ENCODE peak calls at places on chromosomes 5 and 9, in six cellular contexts. One of them, this sample, is unnamed.

GRCh38 chr5:1817261-1818043 is 16.2 kb downstream of the NDUFS6 start:
- DNase-seq in K562: no peak
- DNase-seq in WTC11: no peak
- DNase-seq in HepG2: no peak
- DNase-seq in H1: no peak
- DNase-seq in endothelial cell of umbilical vein: no peak
- DNase-seq in this sample: no peak

GRCh38 chr5:173823721-173824567 is 64.2 kb upstream of the CPEB4 start:
- DNase-seq in K562: no peak
- DNase-seq in WTC11: no peak
- DNase-seq in HepG2: peak; percentile 98
- DNase-seq in H1: no peak
- DNase-seq in endothelial cell of umbilical vein: peak; percentile 2
- DNase-seq in this sample: peak; percentile 93

GRCh38 chr9:134130503-134131375 is 5.1 kb upstream of the WDR5 start:
- DNase-seq in K562: no peak
- DNase-seq in WTC11: peak; percentile 81
- DNase-seq in HepG2: peak; percentile 35
- DNase-seq in H1: peak; percentile 82
- DNase-seq in endothelial cell of umbilical vein: no peak
- DNase-seq in this sample: no peak

GRCh38 chr9:122464633-122465567 is 12.8 kb downstream of the OR1J1 start:
- DNase-seq in K562: peak; percentile 51
- DNase-seq in WTC11: peak; percentile 55
- DNase-seq in HepG2: peak; percentile 60
- DNase-seq in H1: peak; percentile 54
- DNase-seq in endothelial cell of umbilical vein: peak; percentile 96
- DNase-seq in this sample: peak; percentile 68

GRCh38 chr5:114018178-114018577 is 343.7 kb upstream of the KCNN2 start:
- DNase-seq in K562: no peak
- DNase-seq in WTC11: no peak
- DNase-seq in HepG2: peak; percentile 1
- DNase-seq in H1: no peak
- DNase-seq in endothelial cell of umbilical vein: no peak
- DNase-seq in this sample: no peak

GRCh38 chr5:36206913-36207312 is 34.8 kb downstream of the NADK2 start:
- DNase-seq in K562: no peak
- DNase-seq in WTC11: no peak
- DNase-seq in HepG2: no peak
- DNase-seq in H1: no peak
- DNase-seq in endothelial cell of umbilical vein: no peak
- DNase-seq in this sample: no peak

GRCh38 chr9:93666279-93666784 is 89.9 kb downstream of the PHF2 start:
- DNase-seq in K562: peak; percentile 28
- DNase-seq in WTC11: no peak
- DNase-seq in HepG2: no peak
- DNase-seq in H1: no peak
- DNase-seq in endothelial cell of umbilical vein: no peak
- DNase-seq in this sample: no peak

GRCh38 chr5:91598216-91598615 is 215.1 kb upstream of the ARRDC3 start:
- DNase-seq in K562: no peak
- DNase-seq in WTC11: no peak
- DNase-seq in HepG2: no peak
- DNase-seq in H1: no peak
- DNase-seq in endothelial cell of umbilical vein: no peak
- DNase-seq in this sample: no peak

GRCh38 chr5:18285257-18285656 is 651.0 kb downstream of the TAF11L14 start:
- DNase-seq in K562: no peak
- DNase-seq in WTC11: no peak
- DNase-seq in HepG2: no peak
- DNase-seq in H1: no peak
- DNase-seq in endothelial cell of umbilical vein: no peak
- DNase-seq in this sample: no peak

GRCh38 chr9:124280176-124280691 is 22.5 kb downstream of the NEK6 start:
- DNase-seq in K562: no peak
- DNase-seq in WTC11: no peak
- DNase-seq in HepG2: no peak
- DNase-seq in H1: no peak
- DNase-seq in endothelial cell of umbilical vein: peak; percentile 94
- DNase-seq in this sample: no peak

GRCh38 chr5:16712178-16712577 is 95.4 kb upstream of the RETREG1 start:
- DNase-seq in K562: no peak
- DNase-seq in WTC11: no peak
- DNase-seq in HepG2: no peak
- DNase-seq in H1: no peak
- DNase-seq in endothelial cell of umbilical vein: peak; percentile 56
- DNase-seq in this sample: no peak

GRCh38 chr5:16709691-16710420 is 93.1 kb upstream of the RETREG1 start:
- DNase-seq in K562: no peak
- DNase-seq in WTC11: no peak
- DNase-seq in HepG2: no peak
- DNase-seq in H1: no peak
- DNase-seq in endothelial cell of umbilical vein: no peak
- DNase-seq in this sample: no peak

GRCh38 chr5:16707869-16708192 is 91.0 kb upstream of the RETREG1 start:
- DNase-seq in K562: no peak
- DNase-seq in WTC11: no peak
- DNase-seq in HepG2: no peak
- DNase-seq in H1: no peak
- DNase-seq in endothelial cell of umbilical vein: no peak
- DNase-seq in this sample: no peak

GRCh38 chr5:16713386-16713928 is 96.7 kb upstream of the RETREG1 start:
- DNase-seq in K562: no peak
- DNase-seq in WTC11: peak; percentile 53
- DNase-seq in HepG2: no peak
- DNase-seq in H1: peak; percentile 61
- DNase-seq in endothelial cell of umbilical vein: peak; percentile 60
- DNase-seq in this sample: no peak

DNA sequence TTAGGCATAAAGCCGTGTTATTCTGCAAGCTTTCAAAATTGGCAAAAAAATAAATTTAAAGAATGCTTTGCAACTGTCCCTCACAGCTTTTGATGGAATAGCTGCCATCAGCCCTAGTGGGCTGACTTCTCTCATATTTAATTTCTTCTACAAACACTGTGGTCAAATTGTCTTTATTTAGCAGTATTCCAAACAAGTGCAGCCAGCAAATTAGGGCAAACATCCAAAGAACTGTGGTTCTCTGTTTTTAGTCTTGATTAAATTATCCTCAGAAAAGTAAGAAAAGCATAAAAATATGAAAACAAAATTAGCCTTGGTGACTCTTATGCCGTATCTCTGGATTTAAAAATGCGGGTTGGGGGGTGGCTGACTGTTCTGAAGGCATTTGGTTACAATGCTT is 95.8 kb upstream of the RETREG1 start:
- DNase-seq in K562: no peak
- DNase-seq in WTC11: no peak
- DNase-seq in HepG2: no peak
- DNase-seq in H1: no peak
- DNase-seq in endothelial cell of umbilical vein: no peak
- DNase-seq in this sample: no peak
- TF ChIP-seq JUN in K562: no peak
- TF ChIP-seq JUN in WTC11: no peak
- TF ChIP-seq JUN in HepG2: no peak
- TF ChIP-seq JUN in H1: no peak
- TF ChIP-seq JUN in endothelial cell of umbilical vein: no peak
- TF ChIP-seq JUN in this sample: no peak

GRCh38 chr9:109506097-109506712 is 8.1 kb upstream of the PTPN3 start:
- DNase-seq in K562: no peak
- DNase-seq in WTC11: no peak
- DNase-seq in HepG2: peak; percentile 89
- DNase-seq in H1: no peak
- DNase-seq in endothelial cell of umbilical vein: no peak
- DNase-seq in this sample: peak; percentile 36

GRCh38 chr9:109510506-109510905 is 12.4 kb upstream of the PTPN3 start:
- DNase-seq in K562: no peak
- DNase-seq in WTC11: no peak
- DNase-seq in HepG2: no peak
- DNase-seq in H1: no peak
- DNase-seq in endothelial cell of umbilical vein: no peak
- DNase-seq in this sample: no peak

GRCh38 chr9:109504689-109505088 is 6.6 kb upstream of the PTPN3 start:
- DNase-seq in K562: no peak
- DNase-seq in WTC11: no peak
- DNase-seq in HepG2: no peak
- DNase-seq in H1: no peak
- DNase-seq in endothelial cell of umbilical vein: no peak
- DNase-seq in this sample: no peak

GRCh38 chr9:109509625-109510024 is 11.5 kb upstream of the PTPN3 start:
- DNase-seq in K562: no peak
- DNase-seq in WTC11: no peak
- DNase-seq in HepG2: no peak
- DNase-seq in H1: no peak
- DNase-seq in endothelial cell of umbilical vein: no peak
- DNase-seq in this sample: no peak

GRCh38 chr9:109507421-109507838 is 9.3 kb upstream of the PTPN3 start:
- DNase-seq in K562: no peak
- DNase-seq in WTC11: no peak
- DNase-seq in HepG2: peak; percentile 92
- DNase-seq in H1: no peak
- DNase-seq in endothelial cell of umbilical vein: peak; percentile 48
- DNase-seq in this sample: peak; percentile 81
- TF ChIP-seq JUN in K562: no peak
- TF ChIP-seq JUN in WTC11: no peak
- TF ChIP-seq JUN in HepG2: peak; percentile 89
- TF ChIP-seq JUN in H1: no peak
- TF ChIP-seq JUN in endothelial cell of umbilical vein: peak; percentile 45
- TF ChIP-seq JUN in this sample: no peak

DNA sequence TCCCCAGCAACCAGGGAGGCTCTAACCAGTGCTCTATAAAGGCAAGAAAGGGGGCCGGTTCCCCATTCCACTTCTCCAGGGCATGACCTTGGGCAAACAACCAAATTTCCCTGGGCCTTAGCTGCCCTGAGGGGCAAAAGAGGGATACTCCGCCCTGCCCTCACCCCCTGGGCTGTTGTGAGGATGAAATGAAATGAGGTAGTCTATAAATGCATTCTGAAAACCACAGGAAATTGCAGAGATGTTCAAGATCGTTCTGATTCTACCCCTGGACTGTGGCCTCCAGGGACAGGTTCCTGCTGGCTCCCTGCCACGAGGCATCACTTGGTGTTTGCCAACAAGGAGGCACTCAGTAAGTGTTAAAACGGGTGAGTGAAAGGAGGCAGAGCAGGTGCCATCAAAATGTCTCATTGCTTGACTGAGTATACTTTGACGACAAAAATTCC is 5.7 kb downstream of the RAPGEF1 start:
- DNase-seq in K562: no peak
- DNase-seq in WTC11: no peak
- DNase-seq in HepG2: no peak
- DNase-seq in H1: no peak
- DNase-seq in endothelial cell of umbilical vein: peak; percentile 48
- DNase-seq in this sample: peak; percentile 52
- TF ChIP-seq JUN in K562: no peak
- TF ChIP-seq JUN in WTC11: no peak
- TF ChIP-seq JUN in HepG2: no peak
- TF ChIP-seq JUN in H1: no peak
- TF ChIP-seq JUN in endothelial cell of umbilical vein: no peak
- TF ChIP-seq JUN in this sample: no peak

GRCh38 chr5:112123060-112123459 is 296.0 kb downstream of the EPB41L4A start:
- DNase-seq in K562: no peak
- DNase-seq in WTC11: no peak
- DNase-seq in HepG2: no peak
- DNase-seq in H1: no peak
- DNase-seq in endothelial cell of umbilical vein: no peak
- DNase-seq in this sample: no peak

GRCh38 chr5:112119969-112120368 is 299.1 kb downstream of the EPB41L4A start:
- DNase-seq in K562: no peak
- DNase-seq in WTC11: no peak
- DNase-seq in HepG2: no peak
- DNase-seq in H1: no peak
- DNase-seq in endothelial cell of umbilical vein: no peak
- DNase-seq in this sample: no peak

GRCh38 chr5:112124788-112125187 is 294.3 kb downstream of the EPB41L4A start:
- DNase-seq in K562: no peak
- DNase-seq in WTC11: no peak
- DNase-seq in HepG2: no peak
- DNase-seq in H1: no peak
- DNase-seq in endothelial cell of umbilical vein: no peak
- DNase-seq in this sample: no peak

GRCh38 chr5:112121268-112121667 is 297.8 kb downstream of the EPB41L4A start:
- DNase-seq in K562: no peak
- DNase-seq in WTC11: no peak
- DNase-seq in HepG2: no peak
- DNase-seq in H1: no peak
- DNase-seq in endothelial cell of umbilical vein: no peak
- DNase-seq in this sample: no peak

DNA sequence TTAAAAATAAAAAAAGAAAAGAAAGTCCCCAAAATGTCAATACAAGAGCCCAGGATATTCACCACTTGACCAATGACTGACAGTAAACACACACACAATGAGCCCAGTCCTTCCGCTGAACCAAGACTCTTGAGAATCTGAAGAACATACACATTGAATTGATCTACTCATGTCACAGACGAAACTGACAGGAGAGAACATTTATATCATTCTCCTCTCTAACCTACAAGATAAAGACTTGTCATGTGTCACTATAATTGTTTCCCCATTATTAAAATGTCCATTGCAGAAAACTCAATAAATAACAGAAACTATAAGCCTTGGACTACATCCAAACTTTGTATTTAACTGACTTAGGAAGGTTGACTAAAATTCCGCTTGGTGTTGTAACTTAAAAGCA is 296.7 kb downstream of the EPB41L4A start:
- DNase-seq in K562: no peak
- DNase-seq in WTC11: no peak
- DNase-seq in HepG2: no peak
- DNase-seq in H1: no peak
- DNase-seq in endothelial cell of umbilical vein: no peak
- DNase-seq in this sample: no peak
- TF ChIP-seq JUN in K562: no peak
- TF ChIP-seq JUN in WTC11: no peak
- TF ChIP-seq JUN in HepG2: no peak
- TF ChIP-seq JUN in H1: no peak
- TF ChIP-seq JUN in endothelial cell of umbilical vein: no peak
- TF ChIP-seq JUN in this sample: no peak

GRCh38 chr5:104179057-104179456 is 616.5 kb upstream of the NUDT12 start:
- DNase-seq in K562: peak; percentile 76
- DNase-seq in WTC11: peak; percentile 69
- DNase-seq in HepG2: peak; percentile 74
- DNase-seq in H1: peak; percentile 63
- DNase-seq in endothelial cell of umbilical vein: peak; percentile 64
- DNase-seq in this sample: peak; percentile 20
- TF ChIP-seq JUN in K562: no peak
- TF ChIP-seq JUN in WTC11: no peak
- TF ChIP-seq JUN in HepG2: no peak
- TF ChIP-seq JUN in H1: no peak
- TF ChIP-seq JUN in endothelial cell of umbilical vein: no peak
- TF ChIP-seq JUN in this sample: no peak

DNA sequence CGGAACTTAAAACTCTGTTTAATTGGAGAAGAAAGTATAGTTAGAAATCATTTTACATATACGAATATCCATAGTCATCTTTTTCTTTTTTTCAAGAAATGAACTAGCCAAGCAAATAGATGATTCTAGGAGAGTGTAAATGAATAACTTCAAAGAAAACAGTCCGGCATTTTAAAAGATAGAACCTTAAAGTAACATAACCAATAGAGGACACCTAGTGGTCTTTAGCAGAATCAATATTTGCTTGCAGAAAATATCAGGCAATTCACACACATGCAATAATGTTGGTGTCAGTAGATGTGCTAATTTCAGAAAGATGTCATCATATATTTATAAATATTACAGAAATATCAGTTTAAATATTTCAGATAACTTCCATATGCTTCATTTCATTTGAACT is 57.1 kb downstream of the HCN1 start:
- DNase-seq in K562: no peak
- DNase-seq in WTC11: no peak
- DNase-seq in HepG2: no peak
- DNase-seq in H1: no peak
- DNase-seq in endothelial cell of umbilical vein: no peak
- DNase-seq in this sample: no peak
- TF ChIP-seq JUN in K562: no peak
- TF ChIP-seq JUN in WTC11: no peak
- TF ChIP-seq JUN in HepG2: no peak
- TF ChIP-seq JUN in H1: no peak
- TF ChIP-seq JUN in endothelial cell of umbilical vein: no peak
- TF ChIP-seq JUN in this sample: no peak